ENCODE peak calls at places on chromosomes 13 and 19, in four cellular contexts. D is gastrocnemius medialis; U is ascending aorta; K is CD8-positive, alpha-beta memory T cell. F is an unnamed sample.

GRCh38 chr19:48390188-48391099 is 907 bp downstream of the KDELR1 start:
- DNase-seq in D (peak), U (no peak), K (peak), F (peak)

GRCh38 chr19:49803529-49803856 is 9.6 kb downstream of the FUZ start:
- DNase-seq in D (no peak), U (no peak), K (no peak), F (no peak)

GRCh38 chr13:95193509-95194230 is 107.6 kb downstream of the ABCC4 start:
- DNase-seq in D (no peak), U (no peak), K (no peak), F (no peak)

GRCh38 chr19:56271096-56271495 is 1.5 kb upstream of the EDDM13 start:
- DNase-seq in D (no peak), U (no peak), K (no peak), F (no peak)

GRCh38 chr19:5250127-5250659 is 90.4 kb downstream of the PTPRS start:
- DNase-seq in D (peak), U (peak), K (no peak), F (no peak)

GRCh38 chr19:21474671-21475181 is 30.7 kb upstream of the ZNF429 start:
- DNase-seq in D (peak), U (peak), K (peak), F (no peak)

GRCh38 chr13:48738261-48738755 is 84.6 kb downstream of the CYSLTR2 start:
- DNase-seq in D (no peak), U (no peak), K (no peak), F (no peak)

GRCh38 chr13:27018230-27018875 is 153.3 kb downstream of the USP12 start:
- DNase-seq in D (no peak), U (no peak), K (no peak), F (no peak)

GRCh38 chr13:99473515-99473914 is 27.8 kb upstream of the TM9SF2 start:
- DNase-seq in D (no peak), U (no peak), K (no peak), F (no peak)

GRCh38 chr13:23680836-23681235 is 110.6 kb downstream of the TNFRSF19 start:
- DNase-seq in D (no peak), U (no peak), K (no peak), F (no peak)

GRCh38 chr13:48842316-48842715 is 133.4 kb upstream of the FNDC3A start:
- DNase-seq in D (no peak), U (no peak), K (no peak), F (no peak)

GRCh38 chr19:46284635-46285034 is 12.2 kb upstream of the HIF3A start:
- DNase-seq in D (no peak), U (no peak), K (no peak), F (no peak)

GRCh38 chr19:49677901-49678674 is 1.0 kb downstream of the PRMT1 start:
- DNase-seq in D (peak), U (no peak), K (peak), F (peak)

GRCh38 chr13:113967206-113967720 is 6.6 kb downstream of the C13orf46 start:
- DNase-seq in D (no peak), U (no peak), K (no peak), F (no peak)

GRCh38 chr13:94641432-94641941 is 39.8 kb downstream of the GPR180 start:
- DNase-seq in D (no peak), U (no peak), K (no peak), F (no peak)

GRCh38 chr13:32045963-32046785 is 14.6 kb downstream of the FRY start:
- DNase-seq in D (no peak), U (no peak), K (no peak), F (no peak)

GRCh38 chr13:31794452-31794851 is 55.1 kb downstream of the RXFP2 start:
- DNase-seq in D (peak), U (no peak), K (no peak), F (no peak)

GRCh38 chr13:104006625-104007061 is 940.4 kb upstream of the SLC10A2 start:
- DNase-seq in D (no peak), U (no peak), K (no peak), F (no peak)

GRCh38 chr19:29622191-29623070 is 16.3 kb downstream of the POP4 start:
- DNase-seq in D (no peak), U (no peak), K (peak), F (no peak)

GRCh38 chr19:46981296-46981695 is 38.3 kb upstream of the NPAS1 start:
- DNase-seq in D (no peak), U (no peak), K (no peak), F (no peak)

GRCh38 chr19:374183-374885 is 29.7 kb upstream of the MIER2 start:
- DNase-seq in D (no peak), U (no peak), K (no peak), F (peak)

GRCh38 chr13:21079761-21080730 is 18.7 kb upstream of the LATS2 start:
- DNase-seq in D (no peak), U (no peak), K (no peak), F (peak)

GRCh38 chr19:55616395-55616875 is 7.9 kb downstream of the ZNF784 start:
- DNase-seq in D (no peak), U (no peak), K (no peak), F (no peak)

GRCh38 chr13:100490692-100491091 is 97.9 kb downstream of the GGACT start:
- DNase-seq in D (no peak), U (no peak), K (no peak), F (no peak)

GRCh38 chr13:50230365-50230978 is 215.2 kb downstream of the KCNRG start:
- DNase-seq in D (no peak), U (no peak), K (no peak), F (peak)

GRCh38 chr13:113153810-113154748 is 4.4 kb upstream of the PROZ start:
- DNase-seq in D (peak), U (no peak), K (peak), F (peak)

GRCh38 chr13:21673592-21674270 is 2.9 kb downstream of the FGF9 start:
- DNase-seq in D (no peak), U (no peak), K (peak), F (peak)

GRCh38 chr13:26295812-26296211 is 41.9 kb downstream of the CDK8 start:
- DNase-seq in D (no peak), U (no peak), K (no peak), F (no peak)

GRCh38 chr19:40673377-40673776 is 17.1 kb downstream of the NUMBL start:
- DNase-seq in D (no peak), U (no peak), K (no peak), F (no peak)

GRCh38 chr13:76921516-76921915 is 26.8 kb upstream of the ACOD1 start:
- DNase-seq in D (no peak), U (no peak), K (no peak), F (no peak)

GRCh38 chr13:99886706-99887105 is 84.9 kb downstream of the ZIC5 start:
- DNase-seq in D (no peak), U (no peak), K (no peak), F (peak)

GRCh38 chr19:54158812-54159351 is 639 bp downstream of the LENG1 start:
- DNase-seq in D (no peak), U (no peak), K (no peak), F (no peak)

GRCh38 chr19:32464279-32464678 is 58.7 kb downstream of the DPY19L3 start:
- DNase-seq in D (no peak), U (no peak), K (no peak), F (no peak)

GRCh38 chr19:9721861-9722260 is 46.7 kb downstream of the ZNF846 start:
- DNase-seq in D (no peak), U (no peak), K (no peak), F (no peak)

GRCh38 chr19:10763828-10764339 is 46.0 kb downstream of the DNM2 start:
- DNase-seq in D (no peak), U (no peak), K (no peak), F (no peak)

GRCh38 chr13:37597477-37597876 is 1.1 kb downstream of the POSTN start:
- DNase-seq in D (no peak), U (no peak), K (no peak), F (no peak)
- H3K27ac ChIP-seq in D (no peak), U (no peak), K (no peak), F (no peak)

GRCh38 chr13:88377852-88378251 is 706.7 kb downstream of the SLITRK5 start:
- DNase-seq in D (no peak), U (no peak), K (no peak), F (no peak)
- H3K27ac ChIP-seq in D (no peak), U (no peak), K (no peak), F (no peak)

GRCh38 chr13:111530137-111530536 is 209.7 kb downstream of the TEX29 start:
- DNase-seq in D (no peak), U (no peak), K (no peak), F (no peak)

GRCh38 chr13:111528513-111528912 is 208.1 kb downstream of the TEX29 start:
- DNase-seq in D (no peak), U (no peak), K (no peak), F (no peak)

GRCh38 chr13:111525320-111526118 is 205.1 kb downstream of the TEX29 start:
- DNase-seq in D (no peak), U (no peak), K (no peak), F (no peak)

GRCh38 chr13:111531505-111531904 is 211.1 kb downstream of the TEX29 start:
- DNase-seq in D (no peak), U (no peak), K (no peak), F (no peak)

GRCh38 chr13:111526922-111527321 is 206.5 kb downstream of the TEX29 start:
- DNase-seq in D (no peak), U (no peak), K (no peak), F (peak)
- H3K27ac ChIP-seq in D (no peak), U (no peak), K (no peak), F (no peak)

DNA sequence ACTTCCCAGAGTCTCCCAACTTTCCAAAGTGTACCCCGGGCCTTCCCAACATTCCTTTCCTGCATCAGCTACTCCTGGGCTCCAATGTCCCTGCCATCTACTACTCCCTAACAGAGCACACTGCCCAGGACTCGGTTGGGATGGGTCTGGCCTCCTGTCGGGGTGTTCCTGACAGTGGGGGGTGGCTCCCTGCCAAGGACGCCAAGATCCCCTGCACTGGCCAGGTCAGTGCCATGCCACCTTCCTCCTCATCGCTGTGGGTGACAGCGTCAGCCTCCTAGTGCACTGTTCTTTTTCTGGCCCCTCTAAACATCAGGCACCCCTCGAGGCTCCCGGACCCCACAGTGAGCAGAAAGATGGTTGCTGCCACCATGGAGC is 13.8 kb downstream of the EPS15L1 start:
- DNase-seq in D (peak), U (no peak), K (no peak), F (no peak)
- H3K27ac ChIP-seq in D (peak), U (peak), K (no peak), F (peak)